ENCODE peak calls at places on chromosomes 4 and X, in four cellular contexts. E, L, Z and G are unnamed samples.

GRCh38 chr4:14841801-14842748 is 160.2 kb upstream of the CPEB2 start:
- DNase-seq in E (no peak), L (peak), Z (no peak), G (no peak)

GRCh38 chr4:17546222-17546621 is 30.8 kb upstream of the LAP3 start:
- DNase-seq in E (no peak), L (no peak), Z (no peak), G (no peak)

GRCh38 chr4:29326816-29327215 is 1393.4 kb upstream of the PCDH7 start:
- DNase-seq in E (no peak), L (no peak), Z (no peak), G (no peak)

GRCh38 chr4:186204103-186204559 is 12.8 kb downstream of the CYP4V2 start:
- DNase-seq in E (no peak), L (no peak), Z (peak), G (no peak)

GRCh38 chr4:98466868-98467599 is 191.4 kb downstream of the TSPAN5 start:
- DNase-seq in E (no peak), L (no peak), Z (no peak), G (no peak)

GRCh38 chr4:75845992-75846391 is 56.3 kb downstream of the PPEF2 start:
- DNase-seq in E (no peak), L (no peak), Z (no peak), G (no peak)

GRCh38 chrX:150148749-150149672 is 210.7 kb upstream of the EOLA2 start:
- DNase-seq in E (no peak), L (no peak), Z (no peak), G (no peak)

GRCh38 chr4:142846729-142847606 is 867 bp upstream of the INPP4B start:
- DNase-seq in E (peak), L (peak), Z (no peak), G (peak)

GRCh38 chr4:54661156-54661555 is 3.4 kb downstream of the KIT start:
- DNase-seq in E (no peak), L (no peak), Z (no peak), G (no peak)

DNA sequence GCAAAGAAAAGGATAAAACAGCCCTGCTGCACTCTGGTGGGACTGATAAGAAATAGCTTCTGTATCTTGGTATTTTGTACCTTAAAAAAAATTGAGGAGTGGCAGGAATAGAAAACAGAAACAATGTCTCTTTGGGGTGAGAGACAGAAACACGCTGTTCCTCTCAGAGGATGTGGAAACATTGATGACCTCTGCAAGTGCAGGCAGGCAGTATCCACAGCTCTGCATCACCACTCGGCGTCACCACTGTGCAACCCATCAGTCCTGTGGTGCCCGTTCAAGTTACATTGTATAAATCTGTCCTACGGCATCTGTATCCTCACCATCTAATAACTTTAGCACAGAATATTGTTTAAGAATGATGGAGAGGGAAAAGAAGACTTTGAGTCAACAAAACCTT is 152.4 kb upstream of the SPRY1 start:
- DNase-seq in E (peak), L (peak), Z (peak), G (peak)
- TF ChIP-seq CTCF in E (no peak), L (no peak), Z (no peak), G (peak)

GRCh38 chrX:25003066-25003849 is 12.5 kb downstream of the ARX start:
- DNase-seq in E (no peak), L (no peak), Z (no peak), G (peak)
- H3K4me3 ChIP-seq in E (no peak), L (no peak), Z (no peak), G (no peak)

GRCh38 chr4:28226962-28227361 is 1366.3 kb downstream of the STIM2 start:
- DNase-seq in E (no peak), L (no peak), Z (no peak), G (no peak)

GRCh38 chr4:28225005-28225404 is 1364.4 kb downstream of the STIM2 start:
- DNase-seq in E (no peak), L (no peak), Z (no peak), G (no peak)

GRCh38 chr4:28228575-28228974 is 1367.9 kb downstream of the STIM2 start:
- DNase-seq in E (no peak), L (no peak), Z (no peak), G (no peak)

GRCh38 chr4:28229092-28229491 is 1368.5 kb downstream of the STIM2 start:
- DNase-seq in E (no peak), L (no peak), Z (no peak), G (no peak)

GRCh38 chr4:28225689-28226353 is 1365.2 kb downstream of the STIM2 start:
- DNase-seq in E (no peak), L (no peak), Z (no peak), G (no peak)
- TF ChIP-seq CTCF in E (no peak), L (no peak), Z (no peak), G (no peak)

GRCh38 chrX:1059576-1060561 is 152.6 kb downstream of the CRLF2 start:
- DNase-seq in E (no peak), L (no peak), Z (no peak), G (no peak)
- H3K4me3 ChIP-seq in E (no peak), L (no peak), Z (no peak), G (no peak)

DNA sequence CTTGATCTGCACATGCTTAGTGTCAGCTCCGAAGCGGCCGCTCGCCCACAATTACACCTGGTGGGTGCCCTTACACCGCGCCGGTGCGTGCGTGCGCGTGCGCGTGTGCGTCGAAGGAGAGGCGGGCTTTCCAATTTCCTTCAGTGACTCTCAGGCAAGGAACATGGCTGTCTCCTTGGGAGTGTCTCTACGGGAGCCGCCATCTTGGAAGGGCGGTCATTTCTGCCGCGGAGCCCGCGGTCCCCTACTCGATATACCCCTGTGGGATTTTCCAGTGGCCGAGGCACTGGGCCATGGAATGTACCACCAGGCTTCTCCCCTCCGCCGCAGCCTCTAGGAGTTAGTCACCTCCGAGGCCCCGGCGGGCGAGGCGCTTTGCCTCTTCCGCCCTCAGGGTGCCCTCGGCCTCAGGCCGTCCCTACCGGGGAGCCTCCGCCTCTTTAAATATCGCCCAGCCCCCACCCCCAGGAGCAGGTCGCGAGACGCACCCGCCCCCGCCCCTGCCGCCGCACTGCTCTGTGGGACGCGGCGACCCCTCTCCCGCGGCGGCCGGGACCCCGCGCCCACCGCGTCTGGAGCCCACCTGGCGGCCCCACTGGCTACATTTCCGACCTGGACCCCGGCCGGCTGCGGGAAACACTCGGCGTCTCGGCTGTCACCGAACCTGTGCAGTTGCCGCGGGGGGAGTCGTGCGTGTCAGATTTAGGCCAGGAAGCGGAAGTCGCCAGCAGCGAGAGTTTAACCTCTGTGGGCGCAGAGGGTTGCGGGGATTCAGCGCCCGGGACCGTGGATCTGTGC is at the start of gene ZNF41:
- DNase-seq in E (peak), L (peak), Z (peak), G (peak)
- TF ChIP-seq CTCF in E (no peak), L (no peak), Z (no peak), G (no peak)

GRCh38 chrX:21658746-21659145 is 616 bp upstream of the KLHL34 start:
- DNase-seq in E (no peak), L (peak), Z (no peak), G (no peak)
- H3K4me3 ChIP-seq in E (no peak), L (peak), Z (no peak), G (no peak)

DNA sequence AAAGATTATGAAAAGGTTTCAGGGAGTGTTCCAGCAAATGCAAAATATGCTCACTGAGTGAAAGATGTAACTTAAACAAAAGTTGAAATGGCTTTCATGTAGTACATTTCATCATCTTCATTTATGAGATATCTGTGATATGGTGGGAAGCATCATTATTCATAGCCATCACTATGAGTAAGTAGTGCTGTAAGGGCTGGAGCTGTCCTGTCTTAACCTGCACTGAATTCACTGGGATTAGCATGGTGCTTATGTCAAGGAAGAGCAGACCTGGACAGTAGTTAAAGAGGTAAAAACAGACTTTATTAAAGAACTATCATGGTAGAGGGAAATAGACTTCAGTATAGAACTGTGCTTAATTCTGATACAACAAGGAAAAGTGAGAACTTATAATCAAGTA is 1347.3 kb downstream of the RPA4 start:
- DNase-seq in E (no peak), L (no peak), Z (no peak), G (no peak)
- TF ChIP-seq CTCF in E (no peak), L (no peak), Z (no peak), G (no peak)